ENCODE peak calls at places on chromosomes 5 and 9, in six cellular contexts. Y is cardiac muscle cell, U is endothelial cell, H is gastrocnemius medialis, N is astrocyte, G is nephron progenitor cell. S is an unnamed sample.

GRCh38 chr9:9229269-9229668 is 1383.5 kb downstream of the PTPRD start:
- DNase-seq in Y (no peak), U (no peak), H (no peak), N (no peak), G (no peak), S (no peak)

GRCh38 chr5:156149203-156149602 is 177.8 kb upstream of the SGCD start:
- DNase-seq in Y (peak), U (no peak), H (no peak), N (peak), G (no peak), S (no peak)

GRCh38 chr9:74285075-74285474 is 212.1 kb upstream of the RORB start:
- DNase-seq in Y (no peak), U (no peak), H (no peak), N (peak), G (no peak), S (no peak)

GRCh38 chr9:89052470-89053097 is 61.3 kb downstream of the S1PR3 start:
- DNase-seq in Y (peak), U (no peak), H (no peak), N (no peak), G (no peak), S (no peak)

GRCh38 chr5:120368923-120369715 is 95.0 kb upstream of the PRR16 start:
- DNase-seq in Y (no peak), U (no peak), H (no peak), N (no peak), G (no peak), S (no peak)

GRCh38 chr5:133801431-133801830 is 167.0 kb downstream of the C5orf15 start:
- DNase-seq in Y (no peak), U (no peak), H (no peak), N (no peak), G (no peak), S (no peak)

GRCh38 chr5:171495122-171495700 is 75.8 kb downstream of the FGF18 start:
- DNase-seq in Y (no peak), U (no peak), H (no peak), N (no peak), G (no peak), S (no peak)

GRCh38 chr5:178114325-178115135 is 1.2 kb downstream of the N4BP3 start:
- DNase-seq in Y (no peak), U (no peak), H (no peak), N (no peak), G (peak), S (peak)

GRCh38 chr9:101705135-101705661 is 33.2 kb downstream of the GRIN3A start:
- DNase-seq in Y (no peak), U (peak), H (peak), N (no peak), G (peak), S (peak)

GRCh38 chr5:97644896-97645295 is 461.8 kb upstream of the RIOK2 start:
- DNase-seq in Y (no peak), U (no peak), H (no peak), N (no peak), G (no peak), S (no peak)

GRCh38 chr9:116144038-116144437 is 9.6 kb upstream of the PAPPA start:
- DNase-seq in Y (no peak), U (no peak), H (no peak), N (peak), G (no peak), S (no peak)

GRCh38 chr9:112179816-112180215 is 4.7 kb upstream of the SUSD1 start:
- DNase-seq in Y (no peak), U (no peak), H (no peak), N (peak), G (no peak), S (no peak)

GRCh38 chr5:174320051-174320450 is 274.5 kb downstream of the NSG2 start:
- DNase-seq in Y (no peak), U (no peak), H (no peak), N (no peak), G (no peak), S (no peak)

GRCh38 chr5:159899067-159900049 is 16.9 kb upstream of the ADRA1B start:
- DNase-seq in Y (peak), U (no peak), H (no peak), N (peak), G (no peak), S (no peak)

GRCh38 chr9:100394819-100395218 is 32.1 kb upstream of the MSANTD3 start:
- DNase-seq in Y (peak), U (no peak), H (no peak), N (no peak), G (no peak), S (no peak)

GRCh38 chr9:116152390-116152789 is 1.2 kb upstream of the PAPPA start:
- DNase-seq in Y (no peak), U (no peak), H (no peak), N (no peak), G (no peak), S (no peak)

GRCh38 chr5:32331927-32332274 is 19.2 kb upstream of the MTMR12 start:
- DNase-seq in Y (no peak), U (no peak), H (no peak), N (no peak), G (no peak), S (no peak)

GRCh38 chr5:132767150-132767549 is 9.9 kb downstream of the SEPTIN8 start:
- DNase-seq in Y (peak), U (no peak), H (no peak), N (no peak), G (no peak), S (no peak)
- TF ChIP-seq CTCF in Y (no peak), U (no peak), H (no peak), N (no peak), G (no peak), S (no peak)

GRCh38 chr5:60927450-60927849 is 17.4 kb downstream of the ERCC8 start:
- DNase-seq in Y (no peak), U (no peak), H (no peak), N (no peak), G (no peak), S (no peak)

DNA sequence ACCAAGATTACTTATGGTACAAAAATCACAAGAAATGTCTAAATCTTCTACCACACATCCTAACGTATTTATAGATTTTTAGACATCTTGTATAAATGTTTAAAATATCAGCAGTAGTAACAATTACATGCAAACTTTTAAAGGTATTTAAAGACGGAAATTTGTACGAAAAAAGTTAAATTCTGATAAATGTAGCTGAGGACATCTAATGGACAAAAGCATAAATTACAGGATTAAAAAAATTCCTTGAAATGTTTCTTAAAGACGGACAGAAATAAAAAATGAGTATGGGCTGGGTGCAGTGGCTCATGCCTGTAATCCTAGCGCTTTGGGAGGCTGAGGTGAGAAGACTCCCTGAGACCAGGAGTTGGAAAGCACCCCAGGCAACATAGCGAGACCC is 15.8 kb downstream of the ERCC8 start:
- DNase-seq in Y (peak), U (no peak), H (no peak), N (no peak), G (no peak), S (no peak)
- TF ChIP-seq CTCF in Y (peak), U (peak), H (no peak), N (peak), G (no peak), S (peak)

GRCh38 chr9:131836021-131836420 is 96.1 kb upstream of the RAPGEF1 start:
- DNase-seq in Y (no peak), U (no peak), H (no peak), N (no peak), G (no peak), S (no peak)

GRCh38 chr9:131837836-131838235 is 98.0 kb upstream of the RAPGEF1 start:
- DNase-seq in Y (no peak), U (no peak), H (no peak), N (no peak), G (no peak), S (no peak)

GRCh38 chr9:131836607-131837315 is 96.9 kb upstream of the RAPGEF1 start:
- DNase-seq in Y (no peak), U (no peak), H (no peak), N (no peak), G (no peak), S (no peak)

GRCh38 chr9:131838581-131839280 is 98.9 kb upstream of the RAPGEF1 start:
- DNase-seq in Y (no peak), U (no peak), H (no peak), N (no peak), G (no peak), S (no peak)

DNA sequence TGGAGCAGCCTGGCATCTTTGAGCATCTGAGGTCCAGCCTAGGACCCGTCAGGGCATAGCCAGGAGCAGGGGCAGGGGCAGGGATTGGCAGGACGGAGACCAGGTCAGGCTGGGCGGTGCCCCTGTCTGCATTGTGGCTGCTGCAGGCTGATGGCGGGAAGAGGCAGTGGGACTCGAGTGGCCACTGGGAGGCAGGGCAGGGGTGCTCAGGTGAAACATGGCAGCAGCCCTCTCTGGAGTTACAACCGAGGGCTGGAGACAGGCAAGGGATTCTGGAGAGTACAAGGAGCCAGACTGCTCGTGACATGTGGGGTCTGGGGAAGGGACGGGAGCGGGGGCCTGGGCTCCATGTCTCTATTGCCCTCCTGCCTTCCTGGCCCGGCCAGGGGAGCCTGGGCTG is 97.4 kb upstream of the RAPGEF1 start:
- DNase-seq in Y (peak), U (peak), H (no peak), N (no peak), G (no peak), S (peak)
- TF ChIP-seq CTCF in Y (peak), U (no peak), H (no peak), N (no peak), G (no peak), S (no peak)

DNA sequence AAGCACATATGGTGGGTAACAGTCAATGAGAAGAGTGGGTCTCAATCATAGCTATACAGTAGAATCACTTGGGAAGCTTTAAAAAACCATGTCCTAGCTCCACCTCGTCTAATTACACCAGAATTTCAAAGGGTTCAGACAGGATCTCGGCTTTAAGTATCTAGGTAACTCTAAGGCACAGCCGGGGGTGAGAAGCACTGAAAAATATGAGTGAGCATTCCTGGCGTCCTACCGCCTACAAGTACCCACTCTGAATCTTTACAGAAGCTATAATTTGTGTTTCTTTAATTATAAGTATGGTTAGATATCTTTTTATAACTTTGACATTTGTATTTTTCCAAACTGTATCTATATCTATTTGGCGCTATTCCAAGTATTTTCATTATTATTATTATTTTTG is 16.1 kb downstream of the PAIP1 start:
- DNase-seq in Y (no peak), U (no peak), H (no peak), N (no peak), G (no peak), S (no peak)
- TF ChIP-seq CTCF in Y (no peak), U (no peak), H (no peak), N (no peak), G (no peak), S (no peak)

DNA sequence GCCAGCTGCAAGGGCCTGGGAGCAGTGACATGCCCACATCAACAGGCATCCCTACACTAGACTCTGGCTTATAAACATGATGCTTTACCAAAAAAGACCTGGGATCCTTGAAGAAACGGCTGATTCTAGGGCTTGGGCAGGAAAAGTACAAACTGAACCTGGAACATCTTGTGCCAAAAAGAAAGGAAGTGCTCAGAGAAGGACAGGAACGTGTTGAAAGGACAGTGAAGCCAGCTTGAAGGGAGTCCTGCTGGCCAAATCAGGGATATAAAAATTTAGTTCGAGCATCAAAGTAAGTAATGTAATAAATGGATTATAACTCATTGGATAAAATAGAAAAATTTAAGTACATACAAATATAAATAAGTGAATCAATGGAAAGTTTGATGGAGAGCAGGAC is 58.1 kb downstream of the ALDH7A1 start:
- DNase-seq in Y (no peak), U (no peak), H (no peak), N (no peak), G (no peak), S (no peak)
- TF ChIP-seq CTCF in Y (no peak), U (peak), H (no peak), N (no peak), G (no peak), S (no peak)

GRCh38 chr9:128419061-128419925 is 1.4 kb upstream of the CERCAM start:
- DNase-seq in Y (peak), U (no peak), H (no peak), N (no peak), G (no peak), S (no peak)

GRCh38 chr9:128422783-128423150 is 2.1 kb downstream of the CERCAM start:
- DNase-seq in Y (no peak), U (no peak), H (no peak), N (no peak), G (no peak), S (peak)

GRCh38 chr9:128420060-128420650 is 502 bp upstream of the CERCAM start:
- DNase-seq in Y (peak), U (peak), H (peak), N (no peak), G (peak), S (peak)

GRCh38 chr9:128421474-128422010 is 885 bp downstream of the CERCAM start:
- DNase-seq in Y (peak), U (no peak), H (no peak), N (no peak), G (no peak), S (peak)

DNA sequence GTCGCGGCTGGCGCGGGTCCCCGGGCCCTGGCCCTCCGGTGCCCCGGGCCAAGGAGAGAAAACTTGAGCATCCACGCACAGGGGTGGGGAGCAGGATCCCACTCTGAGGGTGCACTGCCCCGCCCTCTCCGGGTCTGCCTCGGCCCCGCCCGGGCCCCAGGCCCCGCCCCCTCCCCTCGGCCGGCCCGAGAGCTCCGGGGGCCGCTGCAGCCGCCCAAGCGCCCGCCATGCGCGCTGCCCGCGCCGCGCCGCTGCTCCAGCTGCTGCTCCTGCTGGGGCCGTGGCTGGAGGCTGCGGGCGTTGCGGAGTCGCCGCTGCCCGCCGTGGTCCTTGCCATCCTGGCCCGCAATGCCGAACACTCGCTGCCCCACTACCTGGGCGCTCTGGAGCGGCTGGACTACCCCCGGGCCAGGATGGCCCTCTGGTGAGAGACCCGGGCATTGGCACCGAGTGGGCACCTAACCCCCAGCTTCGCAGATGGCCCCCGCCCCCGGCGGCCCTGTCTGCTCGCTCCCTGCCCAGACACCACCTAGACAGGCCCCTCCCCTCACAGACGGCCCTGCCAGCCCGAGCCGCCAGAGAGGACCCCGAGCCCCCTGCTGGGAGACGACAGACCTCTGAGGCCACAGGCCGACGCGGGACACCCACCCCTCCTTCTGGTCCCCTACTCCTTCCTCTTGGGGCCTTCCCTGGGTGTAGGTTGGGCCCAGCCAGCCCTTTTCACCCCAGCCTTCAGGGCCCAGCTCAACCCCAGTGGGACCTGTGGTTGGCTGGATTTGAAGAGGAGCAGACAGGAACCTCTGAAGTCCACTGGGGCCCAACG is at the start of gene CERCAM:
- DNase-seq in Y (peak), U (peak), H (no peak), N (no peak), G (peak), S (peak)
- TF ChIP-seq CTCF in Y (peak), U (no peak), H (no peak), N (no peak), G (no peak), S (no peak)

GRCh38 chr9:32431940-32432555 is 47.6 kb downstream of the ACO1 start:
- DNase-seq in Y (peak), U (peak), H (peak), N (peak), G (peak), S (peak)
- TF ChIP-seq CTCF in Y (peak), U (peak), H (peak), N (peak), G (peak), S (peak)

DNA sequence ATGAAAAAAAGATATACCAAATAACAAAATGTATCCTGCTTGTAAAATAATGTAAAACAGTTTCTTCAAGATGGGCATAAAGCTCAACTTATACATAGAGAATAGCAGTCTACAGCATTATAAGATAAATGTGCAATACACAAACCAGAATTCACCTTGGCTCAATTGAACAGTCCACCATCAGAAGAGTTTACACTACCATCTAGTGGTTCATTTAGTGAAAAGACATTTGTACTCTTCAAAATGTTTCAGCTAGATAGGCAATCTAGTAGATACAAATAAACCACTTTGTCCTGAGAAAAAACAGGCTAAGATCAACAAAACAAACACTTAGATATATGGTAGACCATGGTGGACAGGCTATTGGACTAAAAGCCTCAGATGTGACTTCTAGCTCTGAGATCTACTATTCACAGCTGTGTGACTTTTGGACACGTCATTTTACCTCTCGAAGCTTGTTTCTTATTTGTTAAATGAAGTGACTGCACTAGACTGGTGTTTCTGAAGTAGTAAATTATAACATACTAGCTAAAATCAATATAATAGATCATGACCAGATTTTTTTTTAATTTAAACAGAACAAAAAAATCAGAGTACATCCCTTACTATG is 22.1 kb upstream of the TPD52L3 start:
- DNase-seq in Y (peak), U (no peak), H (no peak), N (peak), G (no peak), S (no peak)
- TF ChIP-seq CTCF in Y (peak), U (peak), H (peak), N (peak), G (peak), S (peak)

GRCh38 chr9:38390851-38391250 is 1.7 kb upstream of the ALDH1B1 start:
- DNase-seq in Y (no peak), U (no peak), H (no peak), N (no peak), G (no peak), S (no peak)

GRCh38 chr9:38393128-38393809 is 767 bp downstream of the ALDH1B1 start:
- DNase-seq in Y (peak), U (no peak), H (no peak), N (no peak), G (no peak), S (peak)

GRCh38 chr9:38394419-38394818 is 1.9 kb downstream of the ALDH1B1 start:
- DNase-seq in Y (no peak), U (no peak), H (no peak), N (no peak), G (no peak), S (no peak)

GRCh38 chr9:38391278-38392118 is 1.0 kb upstream of the ALDH1B1 start:
- DNase-seq in Y (no peak), U (no peak), H (no peak), N (no peak), G (no peak), S (no peak)

GRCh38 chr9:38392235-38393127 is at the start of gene ALDH1B1:
- DNase-seq in Y (peak), U (peak), H (peak), N (peak), G (peak), S (peak)
- TF ChIP-seq CTCF in Y (peak), U (no peak), H (no peak), N (no peak), G (no peak), S (no peak)

S was measured in activated CD8-positive, alpha-beta T cell treated with anti-CD3 and anti-CD28 coated beads for 36 hours.